ENCODE peak calls at places on chromosomes 7 and 10, in four cellular contexts. U is GM12878, N is HepG2, Q is K562. B is an unnamed sample.
A peak's percentile ranks its signal among the peaks of the same experiment; 100 is the strongest.

GRCh38 chr7:92988941-92989540 is 128.7 kb downstream of the SAMD9 start:
- DNase-seq in U (no peak), Q (no peak), N (no peak), B (no peak)

GRCh38 chr7:120064565-120064964 is 208.4 kb upstream of the KCND2 start:
- DNase-seq in N (no peak), U (peak; percentile 35), Q (no peak), B (no peak)

GRCh38 chr7:142885311-142886230 is at the start of gene TRPV6:
- DNase-seq in U (no peak), N (no peak), Q (no peak), B (no peak)

GRCh38 chr10:113091921-113092320 is 141.9 kb downstream of the TCF7L2 start:
- DNase-seq in N (no peak), Q (no peak), U (no peak), B (no peak)

GRCh38 chr7:140403878-140404564 is at the start of gene RAB19:
- DNase-seq in U (no peak), N (no peak), Q (no peak), B (no peak)

GRCh38 chr10:28937959-28938358 is 260.6 kb downstream of the BAMBI start:
- DNase-seq in N (no peak), Q (no peak), U (no peak), B (no peak)

GRCh38 chr10:113021268-113022028 is 71.4 kb downstream of the TCF7L2 start:
- DNase-seq in Q (no peak), N (no peak), U (no peak), B (peak; percentile 20)

GRCh38 chr7:100064162-100064561 is 14.6 kb downstream of the ZSCAN21 start:
- DNase-seq in Q (no peak), U (no peak), N (no peak), B (no peak)

GRCh38 chr10:58952747-58953466 is 223.5 kb upstream of the PHYHIPL start:
- DNase-seq in U (peak; percentile 19), N (peak; percentile 53), Q (peak; percentile 43), B (peak; percentile 47)

GRCh38 chr7:153443031-153443430 is 609.2 kb upstream of the DPP6 start:
- DNase-seq in N (no peak), Q (no peak), U (no peak), B (no peak)

GRCh38 chr10:43039629-43040481 is 37.0 kb upstream of the RET start:
- DNase-seq in Q (no peak), N (no peak), U (no peak), B (no peak)

GRCh38 chr10:69751216-69751615 is 50.5 kb upstream of the COL13A1 start:
- DNase-seq in N (no peak), U (no peak), Q (no peak), B (no peak)

GRCh38 chr7:26787696-26788095 is 76.7 kb downstream of the SKAP2 start:
- DNase-seq in N (no peak), U (no peak), Q (no peak), B (no peak)

GRCh38 chr7:33774762-33775523 is 130.4 kb upstream of the BMPER start:
- DNase-seq in U (no peak), Q (no peak), N (no peak), B (no peak)

GRCh38 chr7:128833939-128834310 is 3.7 kb downstream of the FLNC start:
- DNase-seq in U (no peak), Q (no peak), N (no peak), B (no peak)

GRCh38 chr7:919924-920341 is 34.5 kb downstream of the ADAP1 start:
- DNase-seq in Q (no peak), U (no peak), N (no peak), B (no peak)

GRCh38 chr7:104943502-104944343 is 70.3 kb upstream of the KMT2E start:
- DNase-seq in N (peak; percentile 94), U (peak; percentile 83), Q (peak; percentile 81), B (peak; percentile 100)

GRCh38 chr7:100506356-100506930 is 22.7 kb downstream of the NYAP1 start:
- DNase-seq in Q (peak; percentile 35), N (peak; percentile 50), U (no peak), B (no peak)

GRCh38 chr7:148664319-148664718 is 34.4 kb upstream of the CUL1 start:
- DNase-seq in Q (no peak), N (no peak), U (no peak), B (peak; percentile 38)

GRCh38 chr10:28871677-28872076 is 194.4 kb downstream of the BAMBI start:
- DNase-seq in N (no peak), Q (no peak), U (no peak), B (no peak)

GRCh38 chr7:76086070-76086469 is 38.2 kb downstream of the MDH2 start:
- DNase-seq in Q (no peak), N (no peak), U (no peak), B (peak; percentile 49)

GRCh38 chr7:18179058-18179457 is 151.4 kb upstream of the PRPS1L1 start:
- DNase-seq in U (no peak), Q (no peak), N (no peak), B (no peak)

GRCh38 chr10:124296121-124296812 is 122.5 kb downstream of the OAT start:
- DNase-seq in Q (no peak), U (no peak), N (no peak), B (no peak)

GRCh38 chr10:31709028-31709427 is 219.6 kb downstream of the ARHGAP12 start:
- DNase-seq in U (no peak), N (no peak), Q (no peak), B (peak; percentile 60)

GRCh38 chr7:88361357-88361756 is 54.7 kb upstream of the STEAP4 start:
- DNase-seq in Q (no peak), U (no peak), N (no peak), B (no peak)

GRCh38 chr7:29289156-29290021 is 94.8 kb downstream of the CHN2 start:
- DNase-seq in U (peak; percentile 33), Q (no peak), N (peak; percentile 63), B (no peak)
- TF ChIP-seq MYC in U (no peak), Q (no peak), N (no peak), B (no peak)

GRCh38 chr10:15254808-15255655 is 86.5 kb upstream of the NMT2 start:
- DNase-seq in Q (no peak), U (no peak), N (no peak), B (no peak)
- H2AFZ ChIP-seq in Q (no peak overlapping the region), U (peak overlapping the region; percentile 48), N (no peak overlapping the region), B (no peak overlapping the region)

GRCh38 chr7:41033526-41033925 is 669.4 kb downstream of the INHBA start:
- DNase-seq in U (no peak), N (no peak), Q (no peak), B (no peak)
- TF ChIP-seq MYC in U (no peak), N (no peak), Q (no peak), B (no peak)

GRCh38 chr7:123639646-123640045 is 16.0 kb upstream of the LMOD2 start:
- DNase-seq in N (no peak), U (no peak), Q (no peak), B (no peak)

GRCh38 chr7:123640583-123640982 is 15.1 kb upstream of the LMOD2 start:
- DNase-seq in N (no peak), U (no peak), Q (no peak), B (no peak)

GRCh38 chr7:123643495-123644428 is 11.9 kb upstream of the LMOD2 start:
- DNase-seq in U (no peak), N (peak; percentile 60), Q (no peak), B (peak; percentile 96)

GRCh38 chr7:123645516-123645915 is 10.2 kb upstream of the LMOD2 start:
- DNase-seq in N (no peak), Q (no peak), U (no peak), B (no peak)

DNA sequence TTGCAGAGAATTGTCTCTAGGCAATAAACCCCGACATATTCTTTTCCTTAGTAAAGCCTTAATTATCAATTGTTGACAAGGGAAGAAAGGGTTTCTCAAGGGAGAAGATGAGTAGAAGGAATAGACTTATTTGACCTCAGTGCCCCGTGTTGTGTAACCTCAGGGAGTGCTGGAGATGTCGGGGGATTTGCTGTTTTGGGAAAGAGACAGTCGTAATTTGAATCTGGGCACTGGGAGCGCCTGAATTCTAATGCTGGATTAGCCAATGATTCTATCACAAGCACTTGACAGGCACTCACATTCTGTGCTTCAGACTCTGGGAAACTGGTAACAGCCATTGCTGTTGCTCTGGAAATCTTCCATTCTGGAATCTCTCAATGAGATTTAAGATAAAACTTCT is 13.8 kb upstream of the LMOD2 start:
- DNase-seq in Q (no peak), N (no peak), U (no peak), B (no peak)
- H2AFZ ChIP-seq in Q (no peak overlapping the region), N (no peak overlapping the region), U (no peak overlapping the region), B (no peak overlapping the region)

DNA sequence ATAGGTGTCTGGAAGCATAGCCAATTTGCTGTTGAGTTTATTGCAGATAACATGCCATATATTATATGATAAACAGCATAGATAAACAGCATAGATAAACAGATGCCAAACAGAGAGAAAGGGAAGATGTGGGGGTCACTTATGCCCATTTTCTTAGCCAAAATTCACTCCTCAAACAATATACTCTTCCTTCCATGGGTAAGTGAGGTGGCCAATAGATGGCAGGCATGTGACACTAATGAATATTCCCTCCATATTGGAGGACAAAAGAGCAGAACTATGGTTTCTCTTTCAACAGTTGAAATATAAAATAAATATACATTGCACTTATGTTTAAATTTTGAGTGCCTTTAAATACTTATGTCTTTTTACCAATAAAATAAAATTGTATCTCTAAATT is 1212.8 kb downstream of the REEP3 start:
- DNase-seq in U (no peak), Q (no peak), N (peak; percentile 32), B (peak; percentile 69)
- TF ChIP-seq MYC in U (no peak), Q (no peak), N (no peak), B (no peak)

GRCh38 chr7:151012921-151013347 is 11.4 kb downstream of the ATG9B start:
- DNase-seq in Q (peak; percentile 46), U (no peak), N (peak; percentile 45), B (no peak)

GRCh38 chr7:151013356-151013727 is 11.0 kb downstream of the ATG9B start:
- DNase-seq in Q (peak; percentile 50), U (no peak), N (no peak), B (no peak)

GRCh38 chr7:151010307-151011096 is 13.8 kb downstream of the ATG9B start:
- DNase-seq in U (no peak), N (no peak), Q (peak; percentile 69), B (no peak)

GRCh38 chr7:151011097-151011409 is 13.2 kb downstream of the ATG9B start:
- DNase-seq in U (no peak), N (no peak), Q (no peak), B (no peak)

DNA sequence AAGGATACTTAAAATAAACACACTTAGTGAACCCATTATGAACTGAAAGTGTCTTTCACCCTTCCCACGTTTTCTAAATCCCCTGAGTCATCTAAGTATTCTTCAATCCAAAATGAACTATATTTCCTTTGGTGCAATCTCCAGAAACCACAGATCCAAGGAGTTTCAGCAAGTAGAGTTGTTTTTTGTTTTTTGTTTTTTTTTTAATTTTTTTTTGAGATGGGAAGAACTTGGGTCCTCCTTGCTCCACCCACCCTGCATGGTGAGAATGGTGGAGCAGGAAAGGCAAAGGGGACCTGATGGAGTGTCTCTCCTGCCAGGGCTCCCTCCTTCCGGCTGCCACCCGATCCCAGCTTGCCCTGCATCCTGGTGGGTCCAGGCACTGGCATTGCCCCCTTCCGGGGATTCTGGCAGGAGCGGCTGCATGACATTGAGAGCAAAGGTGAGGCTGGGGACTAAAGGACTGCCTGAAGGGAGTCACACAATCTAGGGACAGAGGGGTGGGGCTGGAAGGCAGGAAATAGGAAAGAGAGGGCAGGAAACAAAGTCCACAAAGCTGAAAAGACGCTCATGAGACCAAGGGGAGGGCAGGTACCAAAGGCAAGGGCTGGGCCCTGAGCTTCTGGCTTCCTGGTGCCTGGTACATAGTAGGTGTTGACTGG is 12.1 kb downstream of the ATG9B start:
- DNase-seq in U (no peak), Q (no peak), N (peak; percentile 70), B (no peak)
- H2AFZ ChIP-seq in U (no peak overlapping the region), Q (peak overlapping the region; percentile 9), N (peak overlapping the region; percentile 66), B (no peak overlapping the region)

B was measured in endothelial cell of umbilical vein.